ENCODE peak calls at places on chromosomes 1 and 21, in seven cellular contexts. B is IMR-90, S is neuronal stem cell, R is mesenchymal stem cell, N is H9, O is mesendoderm, G is H1. Y is an unnamed sample.

GRCh38 chr1:114310771-114311251 is 157.1 kb upstream of the SYT6 start:
- DNase-seq in B (peak; percentile 75), S (no peak), R (no peak), N (no peak), O (peak; percentile 87), G (no peak), Y (no peak)

GRCh38 chr1:232622981-232623380 is 7.0 kb downstream of the SIPA1L2 start:
- DNase-seq in B (no peak), S (no peak), R (peak; percentile 12), N (peak; percentile 85), O (peak; percentile 98), G (peak; percentile 34), Y (peak; percentile 33)

GRCh38 chr1:92430030-92430429 is 56.7 kb downstream of the GFI1 start:
- DNase-seq in B (no peak), S (no peak), R (no peak), N (no peak), O (no peak), G (no peak), Y (no peak)

GRCh38 chr1:96464991-96465875 is 256.4 kb upstream of the PTBP2 start:
- DNase-seq in B (peak; percentile 80), S (no peak), R (no peak), N (no peak), O (no peak), G (no peak), Y (no peak)

GRCh38 chr21:40640427-40640826 is 206.5 kb downstream of the DSCAM start:
- DNase-seq in B (no peak), S (no peak), R (no peak), N (no peak), O (no peak), G (no peak), Y (no peak)

GRCh38 chr1:17118706-17119075 is 560 bp downstream of the PADI2 start:
- DNase-seq in B (no peak), S (no peak), R (no peak), N (no peak), O (no peak), G (no peak), Y (no peak)

GRCh38 chr1:15381805-15382204 is 27.9 kb upstream of the EFHD2 start:
- DNase-seq in B (no peak), S (no peak), R (no peak), N (no peak), O (no peak), G (no peak), Y (no peak)

GRCh38 chr1:167438171-167439138 is 79.9 kb downstream of the CD247 start:
- DNase-seq in B (no peak), S (no peak), R (no peak), N (no peak), O (no peak), G (no peak), Y (no peak)

GRCh38 chr1:93200714-93201113 is 20.2 kb downstream of the CCDC18 start:
- DNase-seq in B (no peak), S (no peak), R (no peak), N (no peak), O (no peak), G (no peak), Y (no peak)

GRCh38 chr1:159000627-159001026 is 9.1 kb upstream of the IFI16 start:
- DNase-seq in B (peak; percentile 94), S (peak; percentile 9), R (peak; percentile 93), N (peak; percentile 46), O (peak; percentile 77), G (no peak), Y (peak; percentile 13)

GRCh38 chr1:53733975-53734649 is 4.9 kb downstream of the GLIS1 start:
- DNase-seq in B (peak; percentile 84), S (no peak), R (peak; percentile 37), N (no peak), O (no peak), G (no peak), Y (no peak)

GRCh38 chr1:27885114-27885528 is 12.8 kb downstream of the THEMIS2 start:
- DNase-seq in B (no peak), S (no peak), R (no peak), N (no peak), O (no peak), G (no peak), Y (no peak)

GRCh38 chr1:27887215-27888035 is 15.1 kb downstream of the THEMIS2 start:
- DNase-seq in B (no peak), S (no peak), R (no peak), N (no peak), O (no peak), G (no peak), Y (no peak)

GRCh38 chr1:27885620-27886352 is 13.4 kb downstream of the THEMIS2 start:
- DNase-seq in B (no peak), S (no peak), R (no peak), N (no peak), O (no peak), G (no peak), Y (no peak)

GRCh38 chr1:27886744-27887143 is 14.4 kb downstream of the THEMIS2 start:
- DNase-seq in B (no peak), S (no peak), R (peak; percentile 16), N (no peak), O (no peak), G (no peak), Y (no peak)

GRCh38 chr1:27886353-27886679 is 14.0 kb downstream of the THEMIS2 start:
- DNase-seq in B (no peak), S (no peak), R (no peak), N (no peak), O (no peak), G (no peak), Y (no peak)
- H3K4me1 ChIP-seq in B (no peaks in the 10 kb centered on the region), S (no peaks in the 10 kb centered on the region), R (peaks cover 6% of the 10 kb centered on the region), N (no peaks in the 10 kb centered on the region), O (no peaks in the 10 kb centered on the region), G (no peaks in the 10 kb centered on the region), Y (no peaks in the 10 kb centered on the region)

DNA sequence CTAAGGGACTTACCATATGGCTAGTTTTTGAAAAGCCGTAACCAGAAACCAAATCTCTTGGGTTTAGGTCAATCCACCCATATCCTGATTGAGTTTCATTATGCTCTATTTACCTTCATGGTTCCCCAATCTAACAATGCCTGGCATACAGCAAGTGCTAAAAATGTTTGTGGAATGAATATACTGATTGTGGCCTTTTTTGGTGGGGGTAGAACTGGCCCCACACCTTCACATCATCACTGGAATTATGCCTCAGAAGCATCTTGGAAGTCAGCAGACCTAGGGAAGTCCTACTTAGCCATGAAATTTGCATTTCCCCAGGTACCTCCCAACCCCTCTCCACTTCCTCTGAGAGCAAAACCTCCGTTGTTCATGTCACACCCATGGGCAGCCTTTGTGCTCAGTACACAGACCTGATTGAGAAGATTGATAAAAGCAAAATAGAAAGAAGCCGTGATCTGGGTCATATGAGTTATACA is 17.8 kb upstream of the SLAMF1 start:
- DNase-seq in B (no peak), S (no peak), R (no peak), N (no peak), O (no peak), G (no peak), Y (no peak)
- H3K23ac ChIP-seq in B (no peak overlapping the region), S (no peak overlapping the region), R (no peak overlapping the region), N (no peak overlapping the region), O (no peak overlapping the region), G (no peak overlapping the region), Y (no peak overlapping the region)

GRCh38 chr1:245788886-245789285 is 634.1 kb downstream of the KIF26B start:
- DNase-seq in B (no peak), S (no peak), R (no peak), N (no peak), O (no peak), G (no peak), Y (peak; percentile 70)
- H3K4me1 ChIP-seq in B (peaks cover 19% of the 10 kb centered on the region), S (no peaks in the 10 kb centered on the region), R (peaks cover 9% of the 10 kb centered on the region), N (no peaks in the 10 kb centered on the region), O (no peaks in the 10 kb centered on the region), G (no peaks in the 10 kb centered on the region), Y (peaks cover 23% of the 10 kb centered on the region)

DNA sequence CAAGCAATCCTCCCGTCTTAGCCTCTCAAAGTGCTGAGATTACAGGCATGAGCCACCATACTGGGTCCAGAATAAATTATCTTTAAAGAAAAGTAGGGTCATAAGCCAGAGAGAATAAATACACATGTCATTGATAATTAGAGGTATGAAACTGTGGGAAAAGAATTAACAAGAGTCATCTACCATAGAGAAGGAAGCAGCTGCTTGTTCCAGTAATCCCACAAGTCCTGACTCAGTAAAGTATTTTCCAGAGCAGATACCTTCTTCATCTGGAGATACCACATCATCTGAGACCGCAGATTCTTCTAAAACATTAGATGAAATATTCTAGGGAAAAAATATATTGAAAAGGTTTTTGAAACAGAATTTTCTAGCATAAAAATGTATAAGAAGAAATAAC is 55.7 kb downstream of the USP1 start:
- DNase-seq in B (no peak), S (no peak), R (no peak), N (no peak), O (no peak), G (no peak), Y (no peak)
- H3K23ac ChIP-seq in B (no peak overlapping the region), S (no peak overlapping the region), R (no peak overlapping the region), N (no peak overlapping the region), O (no peak overlapping the region), G (no peak overlapping the region), Y (no peak overlapping the region)

DNA sequence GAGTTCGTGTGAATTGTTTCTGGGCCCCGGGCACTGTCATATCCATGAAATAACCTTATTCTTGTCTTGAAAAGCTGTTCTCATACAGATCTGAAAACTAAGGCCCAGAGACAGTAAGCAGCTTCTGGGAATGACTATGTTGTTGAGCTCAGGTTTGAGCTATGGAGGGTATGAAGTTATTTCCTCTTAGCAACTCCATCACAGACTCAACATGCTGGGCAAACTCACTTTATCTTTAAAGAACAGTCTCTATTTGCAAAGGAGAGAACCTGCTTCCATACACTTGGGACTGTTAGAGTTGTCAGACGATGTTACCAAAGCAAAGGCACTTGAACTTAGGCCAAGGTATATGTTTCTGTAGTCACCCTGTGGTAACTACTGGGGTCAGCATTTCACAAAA is 90.0 kb downstream of the GPR88 start:
- DNase-seq in B (peak; percentile 34), S (no peak), R (no peak), N (no peak), O (no peak), G (no peak), Y (peak; percentile 83)
- H3K4me1 ChIP-seq in B (peaks cover 29% of the 10 kb centered on the region), S (no peaks in the 10 kb centered on the region), R (peaks cover 5% of the 10 kb centered on the region), N (no peaks in the 10 kb centered on the region), O (no peaks in the 10 kb centered on the region), G (no peaks in the 10 kb centered on the region), Y (no peaks in the 10 kb centered on the region)

GRCh38 chr1:226607821-226608220 is 59.3 kb downstream of the STUM start:
- DNase-seq in B (no peak), S (no peak), R (no peak), N (no peak), O (no peak), G (no peak), Y (no peak)

GRCh38 chr1:226610671-226611070 is 62.1 kb downstream of the STUM start:
- DNase-seq in B (no peak), S (no peak), R (no peak), N (no peak), O (no peak), G (no peak), Y (no peak)

GRCh38 chr1:226607268-226607660 is 58.7 kb downstream of the STUM start:
- DNase-seq in B (no peak), S (no peak), R (no peak), N (no peak), O (no peak), G (no peak), Y (no peak)

GRCh38 chr1:226609836-226610455 is 61.4 kb downstream of the STUM start:
- DNase-seq in B (no peak), S (no peak), R (no peak), N (no peak), O (no peak), G (no peak), Y (no peak)

GRCh38 chr1:226608699-226609505 is 60.3 kb downstream of the STUM start:
- DNase-seq in B (peak; percentile 59), S (peak; percentile 72), R (peak; percentile 49), N (peak; percentile 89), O (peak; percentile 83), G (peak; percentile 70), Y (peak; percentile 83)
- H3K23ac ChIP-seq in B (no peak overlapping the region), S (no peak overlapping the region), R (no peak overlapping the region), N (no peak overlapping the region), O (no peak overlapping the region), G (no peak overlapping the region), Y (no peak overlapping the region)